ENCODE peak calls at places on chromosomes 13 and 19, in seven cellular contexts. Y, L, E, F, X, V and I are unnamed samples.
A peak's percentile ranks its signal among the peaks of the same experiment; 100 is the strongest.

GRCh38 chr19:37077615-37077928 is 661 bp upstream of the ZNF420 start:
- DNase-seq in Y (no peak), L (no peak), E (no peak), F (no peak), X (no peak), V (peak; percentile 3), I (no peak)

GRCh38 chr13:101552797-101553196 is 100.3 kb downstream of the ITGBL1 start:
- DNase-seq in Y (no peak), L (no peak), E (no peak), F (no peak), X (no peak), V (no peak), I (no peak)

GRCh38 chr19:8209965-8210659 is 942 bp downstream of the CERS4 start:
- DNase-seq in Y (no peak), L (no peak), E (no peak), F (no peak), X (no peak), V (no peak), I (no peak)

GRCh38 chr19:46015080-46015960 is 7.5 kb downstream of the PGLYRP1 start:
- DNase-seq in Y (peak; percentile 93), L (no peak), E (no peak), F (peak; percentile 93), X (no peak), V (no peak), I (peak; percentile 50)

GRCh38 chr19:51116736-51117135 is 8.0 kb upstream of the SIGLEC9 start:
- DNase-seq in Y (no peak), L (no peak), E (no peak), F (no peak), X (no peak), V (no peak), I (no peak)

GRCh38 chr19:18194554-18195238 is 1.7 kb downstream of the MPV17L2 start:
- DNase-seq in Y (peak; percentile 76), L (peak; percentile 70), E (no peak), F (peak; percentile 88), X (no peak), V (no peak), I (no peak)

GRCh38 chr13:30581582-30581981 is 36.1 kb upstream of the USPL1 start:
- DNase-seq in Y (no peak), L (peak; percentile 25), E (peak; percentile 29), F (no peak), X (no peak), V (peak; percentile 8), I (no peak)

GRCh38 chr19:38047641-38048040 is 140.6 kb downstream of the SIPA1L3 start:
- DNase-seq in Y (peak; percentile 56), L (no peak), E (no peak), F (no peak), X (no peak), V (no peak), I (no peak)

GRCh38 chr13:44932850-44933251 is 56.4 kb downstream of the NUFIP1 start:
- DNase-seq in Y (no peak), L (no peak), E (no peak), F (no peak), X (no peak), V (no peak), I (no peak)

DNA sequence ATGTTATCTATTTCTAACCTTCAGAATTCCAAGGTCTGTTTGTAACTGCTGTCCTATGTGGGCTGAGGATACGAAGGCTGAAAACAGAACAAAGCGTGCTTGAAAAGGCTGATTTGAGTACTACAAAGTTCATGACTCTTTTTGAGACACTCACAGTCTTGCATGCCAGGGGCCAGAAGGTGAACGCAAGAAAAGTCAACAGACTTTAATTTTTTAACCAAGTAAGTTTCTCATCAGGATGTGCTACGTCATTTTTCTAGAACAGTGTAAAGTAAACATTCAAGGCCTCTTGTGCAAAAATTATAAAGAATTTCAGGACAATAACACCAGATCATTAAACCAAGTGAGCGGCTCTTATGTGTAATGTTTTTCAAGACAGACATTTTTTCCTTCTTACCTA is 163.5 kb downstream of the COG6 start:
- DNase-seq in Y (no peak), L (no peak), E (no peak), F (no peak), X (no peak), V (no peak), I (no peak)
- TF ChIP-seq YY1 in Y (no peak), L (no peak), E (no peak), F (no peak), X (no peak), V (no peak), I (no peak)

DNA sequence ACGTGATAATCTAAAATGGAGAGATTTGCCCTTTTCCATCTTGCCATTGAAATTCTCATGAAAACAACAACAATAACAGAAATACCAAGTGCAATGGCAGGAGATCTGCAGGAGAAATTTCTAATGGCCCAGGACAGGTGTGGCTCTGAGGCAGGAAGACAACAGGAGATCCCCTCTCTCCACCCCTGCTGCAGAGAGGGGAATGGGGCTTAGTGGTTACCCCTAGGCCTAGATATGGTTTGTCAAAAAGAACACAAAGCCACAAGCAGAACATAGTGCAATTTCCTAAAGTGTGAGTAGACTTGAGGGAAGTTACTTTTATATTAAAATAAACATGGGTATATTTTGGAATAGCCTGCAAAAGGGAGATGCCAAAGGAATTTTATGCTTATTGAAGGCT is 369.5 kb downstream of the KCNRG start:
- DNase-seq in Y (no peak), L (no peak), E (no peak), F (no peak), X (no peak), V (no peak), I (no peak)
- TF ChIP-seq YY1 in Y (no peak), L (no peak), E (no peak), F (no peak), X (no peak), V (no peak), I (no peak)

GRCh38 chr13:26847281-26847680 is 86.7 kb upstream of the GPR12 start:
- DNase-seq in Y (no peak), L (no peak), E (no peak), F (no peak), X (no peak), V (no peak), I (peak; percentile 15)
- TF ChIP-seq YY1 in Y (no peak), L (no peak), E (no peak), F (no peak), X (no peak), V (no peak), I (no peak)

DNA sequence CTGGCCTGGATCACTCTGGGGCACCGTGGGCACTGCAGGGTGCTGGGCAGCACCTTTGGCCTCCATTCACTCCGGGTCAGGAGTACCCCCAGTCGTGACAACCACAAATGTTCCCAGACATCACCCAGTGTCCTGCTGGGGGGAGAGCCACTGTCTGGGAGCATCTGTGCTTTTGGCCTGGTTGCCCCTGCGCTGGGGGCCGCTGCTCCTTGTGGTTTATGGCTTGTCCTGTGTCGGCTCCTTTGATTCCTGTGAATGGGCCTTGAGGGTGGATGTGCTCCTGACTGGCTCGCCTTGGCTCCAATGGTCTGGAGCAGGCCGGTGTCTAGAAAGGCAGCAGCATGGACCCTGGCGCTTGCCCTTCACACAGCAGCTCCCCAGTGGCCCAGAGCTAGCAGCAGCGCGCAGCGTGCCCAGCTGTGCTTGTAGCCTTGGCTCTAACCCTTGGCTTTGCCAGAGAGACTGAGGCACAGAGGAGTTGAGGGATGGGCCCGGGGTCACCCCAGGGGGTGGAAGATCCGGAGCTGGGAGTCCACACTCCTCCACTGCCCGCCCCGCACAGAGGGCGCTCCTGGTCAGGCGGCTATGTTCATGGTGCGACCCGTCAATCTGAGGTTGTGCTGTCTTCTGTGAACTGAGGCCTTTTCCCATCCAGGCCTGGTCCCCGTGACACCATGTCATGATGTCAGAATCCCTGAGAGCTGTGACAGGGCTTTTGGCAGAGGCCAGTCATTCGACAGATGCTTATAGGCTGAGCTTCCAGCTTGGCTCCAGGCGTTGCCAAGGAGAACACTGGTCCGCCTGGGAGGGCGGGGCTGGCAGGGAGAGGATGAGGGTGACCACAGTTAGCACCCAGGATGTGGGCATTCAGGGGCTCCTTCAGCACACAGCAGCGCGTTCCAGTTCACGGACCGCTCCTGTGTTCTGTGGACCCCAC is 4.1 kb downstream of the DAZAP1 start:
- DNase-seq in Y (no peak), L (no peak), E (no peak), F (no peak), X (no peak), V (no peak), I (no peak)
- TF ChIP-seq YY1 in Y (no peak), L (no peak), E (no peak), F (no peak), X (no peak), V (no peak), I (no peak)

DNA sequence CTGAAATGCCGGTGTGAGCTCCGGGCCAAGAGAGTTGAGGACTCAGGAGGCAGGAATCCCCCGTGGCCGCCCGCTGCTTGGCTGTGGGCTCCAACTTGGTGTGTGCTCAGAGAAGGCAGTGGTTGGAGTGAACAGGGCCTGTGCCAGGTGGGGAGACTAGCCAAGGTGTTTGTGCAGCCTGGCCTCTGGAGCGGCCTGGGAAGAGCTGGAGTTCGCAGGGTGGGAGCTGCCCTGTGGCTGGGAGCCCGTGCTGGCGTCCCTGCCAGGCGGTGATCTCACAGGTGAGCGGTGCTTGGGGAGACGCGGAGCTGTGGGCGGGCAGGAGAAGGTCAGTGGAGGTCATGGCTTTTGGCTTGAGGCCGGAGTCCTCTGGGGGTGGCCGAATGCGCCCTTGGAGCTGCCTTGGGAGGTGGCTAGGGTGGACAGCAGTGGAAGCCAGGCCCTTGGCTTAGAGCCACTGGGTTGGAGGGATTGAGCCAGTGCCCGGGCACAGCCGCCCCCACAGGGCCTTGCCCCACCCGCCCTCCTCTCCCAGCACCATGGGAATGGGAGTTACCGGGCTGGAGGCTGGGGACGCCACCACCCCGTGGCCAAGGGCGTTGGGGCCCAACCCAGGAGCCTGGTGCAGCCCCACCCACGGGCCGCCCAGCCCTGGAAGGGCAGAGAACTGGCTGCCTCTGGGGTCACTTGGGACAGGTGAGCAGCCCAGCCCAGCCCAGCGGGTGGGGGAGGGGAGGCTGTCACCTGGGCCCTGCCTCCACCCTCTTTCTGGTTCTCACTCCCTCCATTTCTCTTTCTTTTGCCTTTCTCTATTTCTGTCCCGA is 7.1 kb upstream of the CIRBP start:
- DNase-seq in Y (no peak), L (no peak), E (no peak), F (no peak), X (no peak), V (peak; percentile 48), I (no peak)
- TF ChIP-seq YY1 in Y (no peak), L (no peak), E (no peak), F (no peak), X (no peak), V (no peak), I (no peak)

GRCh38 chr19:2487780-2488330 is 11.9 kb downstream of the GADD45B start:
- DNase-seq in Y (peak; percentile 61), L (no peak), E (no peak), F (no peak), X (no peak), V (no peak), I (no peak)

GRCh38 chr19:2488942-2489731 is 13.2 kb downstream of the GADD45B start:
- DNase-seq in Y (peak; percentile 74), L (no peak), E (no peak), F (peak; percentile 92), X (no peak), V (no peak), I (no peak)

GRCh38 chr19:2490659-2491058 is 14.7 kb downstream of the GADD45B start:
- DNase-seq in Y (no peak), L (no peak), E (no peak), F (no peak), X (no peak), V (no peak), I (no peak)

GRCh38 chr19:2487090-2487489 is 11.2 kb downstream of the GADD45B start:
- DNase-seq in Y (no peak), L (no peak), E (no peak), F (no peak), X (no peak), V (no peak), I (no peak)

GRCh38 chr19:2488405-2488941 is 12.5 kb downstream of the GADD45B start:
- DNase-seq in Y (no peak), L (no peak), E (no peak), F (no peak), X (no peak), V (no peak), I (no peak)
- TF ChIP-seq YY1 in Y (no peak), L (no peak), E (no peak), F (no peak), X (no peak), V (no peak), I (no peak)